ENCODE peak calls at places on chromosomes 16 and 17, in six cellular contexts. One of them, this sample, is unnamed.

GRCh38 chr17:14320734-14321475 is 20.0 kb downstream of the HS3ST3B1 start:
- DNase-seq in lung: no peak
- DNase-seq in brain microvascular endothelial cell: no peak
- DNase-seq in body of pancreas: no peak
- DNase-seq in OCI-LY7: no peak
- DNase-seq in cardiac fibroblast: no peak
- DNase-seq in this sample: no peak

GRCh38 chr16:11232852-11233726 is 22.9 kb downstream of the SOCS1 start:
- DNase-seq in lung: peak
- DNase-seq in brain microvascular endothelial cell: no peak
- DNase-seq in body of pancreas: no peak
- DNase-seq in OCI-LY7: peak
- DNase-seq in cardiac fibroblast: no peak
- DNase-seq in this sample: no peak

GRCh38 chr17:57294629-57295501 is 38.5 kb downstream of the MSI2 start:
- DNase-seq in lung: no peak
- DNase-seq in brain microvascular endothelial cell: peak
- DNase-seq in body of pancreas: no peak
- DNase-seq in OCI-LY7: no peak
- DNase-seq in cardiac fibroblast: no peak
- DNase-seq in this sample: no peak

GRCh38 chr17:8003594-8004181 is 1.3 kb downstream of the GUCY2D start:
- DNase-seq in lung: no peak
- DNase-seq in brain microvascular endothelial cell: no peak
- DNase-seq in body of pancreas: no peak
- DNase-seq in OCI-LY7: no peak
- DNase-seq in cardiac fibroblast: no peak
- DNase-seq in this sample: no peak

GRCh38 chr16:27444015-27444414 is 42.0 kb downstream of the IL21R start:
- DNase-seq in lung: no peak
- DNase-seq in brain microvascular endothelial cell: peak
- DNase-seq in body of pancreas: no peak
- DNase-seq in OCI-LY7: no peak
- DNase-seq in cardiac fibroblast: peak
- DNase-seq in this sample: peak

GRCh38 chr17:183021-183420 is 1.6 kb upstream of the DOC2B start:
- DNase-seq in lung: no peak
- DNase-seq in brain microvascular endothelial cell: no peak
- DNase-seq in body of pancreas: no peak
- DNase-seq in OCI-LY7: no peak
- DNase-seq in cardiac fibroblast: no peak
- DNase-seq in this sample: no peak

GRCh38 chr16:89478576-89479221 is 11.7 kb downstream of the ANKRD11 start:
- DNase-seq in lung: no peak
- DNase-seq in brain microvascular endothelial cell: no peak
- DNase-seq in body of pancreas: no peak
- DNase-seq in OCI-LY7: no peak
- DNase-seq in cardiac fibroblast: no peak
- DNase-seq in this sample: no peak

GRCh38 chr17:63035695-63036094 is 69.7 kb downstream of the TANC2 start:
- DNase-seq in lung: no peak
- DNase-seq in brain microvascular endothelial cell: no peak
- DNase-seq in body of pancreas: no peak
- DNase-seq in OCI-LY7: no peak
- DNase-seq in cardiac fibroblast: peak
- DNase-seq in this sample: peak

GRCh38 chr17:43583332-43583731 is 37.2 kb upstream of the ETV4 start:
- DNase-seq in lung: no peak
- DNase-seq in brain microvascular endothelial cell: no peak
- DNase-seq in body of pancreas: no peak
- DNase-seq in OCI-LY7: no peak
- DNase-seq in cardiac fibroblast: no peak
- DNase-seq in this sample: no peak

GRCh38 chr17:61201211-61201610 is 198.4 kb upstream of the TBX2 start:
- DNase-seq in lung: no peak
- DNase-seq in brain microvascular endothelial cell: peak
- DNase-seq in body of pancreas: no peak
- DNase-seq in OCI-LY7: no peak
- DNase-seq in cardiac fibroblast: peak
- DNase-seq in this sample: peak

GRCh38 chr16:54283735-54284318 is 2.8 kb downstream of the IRX3 start:
- DNase-seq in lung: no peak
- DNase-seq in brain microvascular endothelial cell: no peak
- DNase-seq in body of pancreas: no peak
- DNase-seq in OCI-LY7: no peak
- DNase-seq in cardiac fibroblast: no peak
- DNase-seq in this sample: no peak
- H3K4me3 ChIP-seq in lung: peak
- H3K4me3 ChIP-seq in brain microvascular endothelial cell: peak
- H3K4me3 ChIP-seq in body of pancreas: no peak
- H3K4me3 ChIP-seq in OCI-LY7: no peak
- H3K4me3 ChIP-seq in cardiac fibroblast: peak
- H3K4me3 ChIP-seq in this sample: peak

GRCh38 chr16:85570213-85570734 is 42.8 kb upstream of the GSE1 start:
- DNase-seq in lung: no peak
- DNase-seq in brain microvascular endothelial cell: no peak
- DNase-seq in body of pancreas: no peak
- DNase-seq in OCI-LY7: peak
- DNase-seq in cardiac fibroblast: no peak
- DNase-seq in this sample: no peak
- H3K4me3 ChIP-seq in lung: no peak
- H3K4me3 ChIP-seq in brain microvascular endothelial cell: no peak
- H3K4me3 ChIP-seq in body of pancreas: no peak
- H3K4me3 ChIP-seq in OCI-LY7: peak
- H3K4me3 ChIP-seq in cardiac fibroblast: no peak
- H3K4me3 ChIP-seq in this sample: no peak

GRCh38 chr17:54919456-54919855 is 18.8 kb downstream of the TOM1L1 start:
- DNase-seq in lung: no peak
- DNase-seq in brain microvascular endothelial cell: no peak
- DNase-seq in body of pancreas: no peak
- DNase-seq in OCI-LY7: no peak
- DNase-seq in cardiac fibroblast: no peak
- DNase-seq in this sample: no peak
- H3K4me3 ChIP-seq in lung: no peak
- H3K4me3 ChIP-seq in brain microvascular endothelial cell: no peak
- H3K4me3 ChIP-seq in body of pancreas: no peak
- H3K4me3 ChIP-seq in OCI-LY7: no peak
- H3K4me3 ChIP-seq in cardiac fibroblast: no peak
- H3K4me3 ChIP-seq in this sample: no peak

GRCh38 chr16:4384497-4384896 is 12.8 kb downstream of the VASN start:
- DNase-seq in lung: no peak
- DNase-seq in brain microvascular endothelial cell: no peak
- DNase-seq in body of pancreas: peak
- DNase-seq in OCI-LY7: no peak
- DNase-seq in cardiac fibroblast: no peak
- DNase-seq in this sample: no peak

GRCh38 chr16:4386951-4387565 is 15.4 kb downstream of the VASN start:
- DNase-seq in lung: no peak
- DNase-seq in brain microvascular endothelial cell: no peak
- DNase-seq in body of pancreas: peak
- DNase-seq in OCI-LY7: no peak
- DNase-seq in cardiac fibroblast: peak
- DNase-seq in this sample: no peak

GRCh38 chr16:4386452-4386813 is 14.8 kb downstream of the VASN start:
- DNase-seq in lung: no peak
- DNase-seq in brain microvascular endothelial cell: no peak
- DNase-seq in body of pancreas: peak
- DNase-seq in OCI-LY7: no peak
- DNase-seq in cardiac fibroblast: peak
- DNase-seq in this sample: no peak

GRCh38 chr16:4385066-4385788 is 13.6 kb downstream of the VASN start:
- DNase-seq in lung: no peak
- DNase-seq in brain microvascular endothelial cell: no peak
- DNase-seq in body of pancreas: peak
- DNase-seq in OCI-LY7: no peak
- DNase-seq in cardiac fibroblast: no peak
- DNase-seq in this sample: no peak

DNA sequence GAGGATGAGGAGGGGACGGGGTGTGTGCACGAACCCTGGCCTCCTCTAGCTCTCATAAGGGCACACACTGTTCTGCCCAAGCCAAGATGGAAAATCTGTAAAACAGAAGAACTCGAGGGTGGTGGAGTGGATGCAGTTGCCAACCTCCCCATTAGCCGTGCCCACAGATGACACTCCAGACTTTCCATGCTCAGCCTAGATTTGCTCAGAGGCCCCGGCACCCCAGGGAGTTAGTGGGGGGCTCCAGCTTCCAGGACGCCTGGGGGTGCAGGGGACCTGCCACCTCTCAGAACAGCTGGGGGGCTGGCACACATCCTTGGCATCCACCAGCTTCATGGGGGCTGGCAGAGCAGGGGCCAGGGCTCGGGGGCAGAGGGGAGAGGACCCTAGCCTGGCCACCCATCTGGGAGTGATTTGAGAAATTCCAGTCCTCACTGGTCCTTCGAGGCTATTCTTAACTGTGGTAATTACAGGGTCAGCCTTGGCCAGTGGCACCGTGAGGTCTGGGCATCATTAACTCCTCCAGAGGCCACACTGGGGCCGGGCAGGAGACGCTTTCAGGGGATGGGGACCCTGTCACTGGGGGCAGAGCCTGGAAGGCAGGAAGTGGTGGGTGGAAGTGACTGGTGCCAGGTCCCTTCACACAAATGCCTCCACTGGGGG is 14.3 kb downstream of the VASN start:
- DNase-seq in lung: no peak
- DNase-seq in brain microvascular endothelial cell: no peak
- DNase-seq in body of pancreas: peak
- DNase-seq in OCI-LY7: no peak
- DNase-seq in cardiac fibroblast: no peak
- DNase-seq in this sample: no peak
- H3K4me3 ChIP-seq in lung: no peak
- H3K4me3 ChIP-seq in brain microvascular endothelial cell: no peak
- H3K4me3 ChIP-seq in body of pancreas: no peak
- H3K4me3 ChIP-seq in OCI-LY7: no peak
- H3K4me3 ChIP-seq in cardiac fibroblast: no peak
- H3K4me3 ChIP-seq in this sample: no peak

GRCh38 chr17:17304521-17304985 is 1.4 kb downstream of the NT5M start:
- DNase-seq in lung: no peak
- DNase-seq in brain microvascular endothelial cell: no peak
- DNase-seq in body of pancreas: no peak
- DNase-seq in OCI-LY7: peak
- DNase-seq in cardiac fibroblast: no peak
- DNase-seq in this sample: no peak
- H3K4me3 ChIP-seq in lung: no peak
- H3K4me3 ChIP-seq in brain microvascular endothelial cell: no peak
- H3K4me3 ChIP-seq in body of pancreas: no peak
- H3K4me3 ChIP-seq in OCI-LY7: peak
- H3K4me3 ChIP-seq in cardiac fibroblast: no peak
- H3K4me3 ChIP-seq in this sample: no peak

GRCh38 chr17:81931189-81931556 is 3.6 kb upstream of the MAFG start:
- DNase-seq in lung: no peak
- DNase-seq in brain microvascular endothelial cell: no peak
- DNase-seq in body of pancreas: peak
- DNase-seq in OCI-LY7: no peak
- DNase-seq in cardiac fibroblast: no peak
- DNase-seq in this sample: no peak

GRCh38 chr17:81930142-81931125 is 2.9 kb upstream of the MAFG start:
- DNase-seq in lung: no peak
- DNase-seq in brain microvascular endothelial cell: no peak
- DNase-seq in body of pancreas: peak
- DNase-seq in OCI-LY7: no peak
- DNase-seq in cardiac fibroblast: no peak
- DNase-seq in this sample: no peak

GRCh38 chr17:81927653-81928496 is at the start of gene MAFG:
- DNase-seq in lung: peak
- DNase-seq in brain microvascular endothelial cell: peak
- DNase-seq in body of pancreas: peak
- DNase-seq in OCI-LY7: peak
- DNase-seq in cardiac fibroblast: peak
- DNase-seq in this sample: peak

GRCh38 chr17:81928497-81929252 is 1.1 kb upstream of the MAFG start:
- DNase-seq in lung: no peak
- DNase-seq in brain microvascular endothelial cell: no peak
- DNase-seq in body of pancreas: no peak
- DNase-seq in OCI-LY7: peak
- DNase-seq in cardiac fibroblast: no peak
- DNase-seq in this sample: no peak

DNA sequence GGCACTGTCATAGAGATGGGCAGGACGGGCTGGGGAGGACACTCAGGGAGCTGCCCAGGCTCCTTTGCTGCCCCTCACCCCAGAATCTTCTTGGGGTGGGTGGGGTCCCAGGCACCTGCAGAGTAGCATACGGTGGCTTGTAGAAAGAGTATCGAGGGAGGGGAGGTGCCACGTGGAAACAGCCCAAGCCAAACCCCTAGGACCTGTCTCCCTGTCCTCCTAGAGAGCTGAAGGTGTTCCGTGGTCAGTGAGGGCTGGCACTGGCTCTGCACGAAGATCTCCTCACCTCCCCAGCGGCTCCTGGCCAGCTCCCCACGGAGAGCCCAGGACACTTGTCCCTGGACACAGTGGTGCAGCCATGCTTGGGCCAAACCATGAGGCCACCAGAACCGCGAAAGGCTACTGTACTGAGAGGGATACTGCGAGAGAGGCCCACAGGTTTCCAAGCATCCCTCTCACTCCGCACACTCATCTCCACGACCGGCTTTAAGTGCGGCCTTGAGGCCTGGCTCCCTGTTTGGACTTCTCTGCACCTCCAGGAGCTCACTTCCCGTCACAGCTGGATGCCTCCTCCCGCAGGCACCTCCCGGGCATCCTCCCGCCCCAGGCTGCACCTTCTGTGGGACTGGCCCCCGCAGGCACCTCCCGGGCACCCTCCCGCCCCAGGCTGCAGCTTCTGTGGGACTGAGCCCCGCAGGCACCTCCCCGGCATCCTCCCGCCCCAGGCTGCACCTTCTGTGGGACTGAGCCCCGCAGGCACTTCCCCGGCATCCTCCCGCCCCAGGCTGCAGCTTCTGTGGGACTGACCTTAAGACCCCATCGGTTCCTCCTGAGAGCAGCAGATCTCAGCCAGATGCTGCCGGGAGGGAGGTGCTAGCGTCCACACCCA is 2.0 kb upstream of the MAFG start:
- DNase-seq in lung: no peak
- DNase-seq in brain microvascular endothelial cell: no peak
- DNase-seq in body of pancreas: no peak
- DNase-seq in OCI-LY7: no peak
- DNase-seq in cardiac fibroblast: no peak
- DNase-seq in this sample: no peak
- H3K4me3 ChIP-seq in lung: no peak
- H3K4me3 ChIP-seq in brain microvascular endothelial cell: no peak
- H3K4me3 ChIP-seq in body of pancreas: no peak
- H3K4me3 ChIP-seq in OCI-LY7: no peak
- H3K4me3 ChIP-seq in cardiac fibroblast: no peak
- H3K4me3 ChIP-seq in this sample: peak

GRCh38 chr16:641326-642188 is at the start of gene MCRIP2:
- DNase-seq in lung: peak
- DNase-seq in brain microvascular endothelial cell: peak
- DNase-seq in body of pancreas: peak
- DNase-seq in OCI-LY7: peak
- DNase-seq in cardiac fibroblast: peak
- DNase-seq in this sample: no peak

GRCh38 chr16:638836-639235 is 2.7 kb upstream of the METTL26 start:
- DNase-seq in lung: no peak
- DNase-seq in brain microvascular endothelial cell: no peak
- DNase-seq in body of pancreas: no peak
- DNase-seq in OCI-LY7: no peak
- DNase-seq in cardiac fibroblast: no peak
- DNase-seq in this sample: no peak

GRCh38 chr16:643050-643368 is 1.4 kb downstream of the MCRIP2 start:
- DNase-seq in lung: no peak
- DNase-seq in brain microvascular endothelial cell: no peak
- DNase-seq in body of pancreas: no peak
- DNase-seq in OCI-LY7: no peak
- DNase-seq in cardiac fibroblast: no peak
- DNase-seq in this sample: no peak

GRCh38 chr16:642189-643049 is 791 bp downstream of the MCRIP2 start:
- DNase-seq in lung: peak
- DNase-seq in brain microvascular endothelial cell: no peak
- DNase-seq in body of pancreas: peak
- DNase-seq in OCI-LY7: peak
- DNase-seq in cardiac fibroblast: no peak
- DNase-seq in this sample: no peak

GRCh38 chr16:640614-641013 is 1.0 kb upstream of the MCRIP2 start:
- DNase-seq in lung: no peak
- DNase-seq in brain microvascular endothelial cell: no peak
- DNase-seq in body of pancreas: no peak
- DNase-seq in OCI-LY7: no peak
- DNase-seq in cardiac fibroblast: no peak
- DNase-seq in this sample: no peak
- H3K4me3 ChIP-seq in lung: no peak
- H3K4me3 ChIP-seq in brain microvascular endothelial cell: no peak
- H3K4me3 ChIP-seq in body of pancreas: no peak
- H3K4me3 ChIP-seq in OCI-LY7: peak
- H3K4me3 ChIP-seq in cardiac fibroblast: peak
- H3K4me3 ChIP-seq in this sample: peak

This sample was measured in astrocyte of the cerebellum.